ENCODE peak calls at places on chromosomes 4 and X, in ten cellular contexts. O is thyroid gland; M is lung; D is A673; Y is CD4-positive, alpha-beta memory T cell; X is upper lobe of left lung; B is heart right ventricle; W is CD4-positive, CD25-positive, alpha-beta regulatory T cell; H is tibial nerve; A is IMR-90. G is an unnamed sample. For H3K4me1, the result is how much of the 10 kb centered on the place peaks cover.

GRCh38 chr4:95061220-95061619 is 303.5 kb downstream of the BMPR1B start:
- DNase-seq in O (no peak), M (no peak), D (peak), Y (no peak), X (no peak), B (no peak), W (no peak), H (no peak), A (peak), G (no peak)

GRCh38 chr4:137471895-137472294 is 60.4 kb downstream of the PCDH18 start:
- DNase-seq in O (no peak), M (no peak), D (no peak), Y (no peak), X (no peak), B (no peak), W (no peak), H (no peak), A (peak), G (no peak)

GRCh38 chr4:167469436-167469835 is 235.1 kb upstream of the SPOCK3 start:
- DNase-seq in O (no peak), M (no peak), D (no peak), Y (no peak), X (no peak), B (no peak), W (no peak), H (no peak), A (no peak), G (no peak)

GRCh38 chrX:21943460-21944135 is 3.1 kb downstream of the SMS start:
- DNase-seq in O (peak), M (no peak), D (peak), Y (no peak), X (no peak), B (no peak), W (no peak), H (no peak), A (peak), G (peak)

GRCh38 chr4:62914758-62915157 is 1494.5 kb downstream of the TECRL start:
- DNase-seq in O (no peak), M (no peak), D (no peak), Y (no peak), X (no peak), B (no peak), W (no peak), H (no peak), A (no peak), G (no peak)

GRCh38 chr4:153142700-153143438 is 61.4 kb upstream of the TRIM2 start:
- DNase-seq in O (peak), M (peak), D (peak), Y (peak), X (peak), B (peak), W (peak), H (peak), A (peak), G (peak)

GRCh38 chrX:111086521-111087127 is 9.4 kb upstream of the PAK3 start:
- DNase-seq in O (no peak), M (no peak), D (no peak), Y (no peak), X (no peak), B (no peak), W (no peak), H (no peak), A (no peak), G (no peak)

GRCh38 chrX:153926863-153927685 is 1.0 kb upstream of the ARHGAP4 start:
- DNase-seq in O (no peak), M (peak), D (peak), Y (peak), X (peak), B (peak), W (peak), H (no peak), A (peak), G (no peak)

GRCh38 chrX:80808160-80808735 is 1.4 kb downstream of the BRWD3 start:
- DNase-seq in O (peak), M (peak), D (peak), Y (peak), X (peak), B (peak), W (peak), H (peak), A (peak), G (peak)

DNA sequence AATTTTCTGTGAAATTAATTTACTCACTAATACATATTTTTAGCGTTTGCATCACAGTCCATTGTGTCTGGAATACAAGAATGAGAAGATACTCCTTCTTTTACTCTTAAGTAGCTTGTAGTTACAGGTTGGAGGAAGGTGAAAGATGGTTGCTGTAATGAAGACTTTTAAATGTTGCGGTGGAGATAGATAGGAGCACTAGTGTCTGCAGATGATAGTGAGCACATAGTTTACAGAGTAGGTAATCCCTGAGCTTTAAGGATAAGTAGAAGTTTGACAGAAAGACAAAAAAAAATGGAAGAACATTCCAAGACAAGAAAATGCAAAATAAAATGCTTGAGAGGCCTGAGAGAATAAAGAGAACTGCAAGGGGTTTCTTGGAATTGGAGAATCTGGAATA is 5.4 kb upstream of the SLC39A8 start:
- DNase-seq in O (no peak), M (no peak), D (no peak), Y (no peak), X (no peak), B (no peak), W (no peak), H (no peak), A (no peak), G (no peak)
- H3K4me3 ChIP-seq in O (no peak), M (no peak), D (no peak), Y (no peak), X (no peak), B (no peak), W (no peak), H (no peak), A (no peak), G (no peak)

DNA sequence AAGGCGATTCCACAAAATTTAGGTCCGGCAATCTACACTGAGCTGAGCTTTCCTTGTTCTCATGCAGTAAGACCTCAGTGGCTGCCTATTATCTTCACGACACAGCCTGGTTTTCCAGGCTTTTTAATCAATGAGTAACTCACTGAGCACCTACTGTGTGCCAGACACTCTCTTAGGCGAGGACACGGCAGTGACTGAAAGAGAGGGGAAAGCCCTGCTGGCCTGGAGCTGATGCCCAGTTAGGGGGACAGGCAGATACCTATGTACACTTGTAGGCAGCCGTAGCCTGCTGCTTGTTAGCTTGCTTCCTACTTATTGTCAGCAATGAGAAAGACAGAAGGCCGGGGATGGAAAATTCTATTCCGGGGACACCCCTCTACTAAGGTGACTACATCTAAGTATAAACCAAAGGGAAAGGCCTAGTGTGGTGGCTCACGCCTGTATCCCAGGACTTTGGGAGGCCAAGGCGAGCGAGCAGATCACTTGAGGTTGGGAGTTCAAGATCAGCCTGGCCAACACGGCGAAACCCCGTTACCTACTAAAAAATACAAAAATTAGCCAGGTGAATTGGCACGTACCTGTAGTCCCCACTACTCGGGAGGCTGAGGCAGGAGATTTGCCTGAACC is 3.8 kb downstream of the WDR1 start:
- DNase-seq in O (no peak), M (no peak), D (no peak), Y (no peak), X (no peak), B (no peak), W (no peak), H (no peak), A (no peak), G (no peak)
- H3K4me1 ChIP-seq in O (under half), M (under half), D (under half), Y (half or more), X (half or more), B (half or more), W (half or more), H (under half), A (half or more), G (under half)

DNA sequence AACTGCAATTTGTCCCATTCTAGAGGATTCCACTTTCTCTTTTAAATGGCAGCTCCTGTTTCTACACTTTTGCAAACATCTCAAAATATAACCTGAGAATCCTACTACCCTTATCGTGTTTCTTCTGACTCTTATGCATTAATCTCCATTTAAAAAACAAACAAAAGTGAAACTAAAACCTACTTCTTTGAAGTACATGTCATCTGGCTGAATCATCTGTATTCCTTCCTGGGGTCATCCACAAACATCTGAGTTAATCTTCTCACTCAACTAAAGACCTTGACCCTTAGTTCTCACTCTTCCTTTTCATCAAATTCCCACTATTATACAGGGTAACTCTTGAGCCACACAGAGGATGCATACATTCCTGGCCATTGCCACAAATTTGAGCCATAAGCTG is 584.8 kb downstream of the PPARGC1A start:
- DNase-seq in O (no peak), M (no peak), D (no peak), Y (no peak), X (no peak), B (no peak), W (no peak), H (no peak), A (no peak), G (no peak)
- H3K4me3 ChIP-seq in O (no peak), M (no peak), D (no peak), Y (no peak), X (no peak), B (no peak), W (peak), H (no peak), A (no peak), G (no peak)

DNA sequence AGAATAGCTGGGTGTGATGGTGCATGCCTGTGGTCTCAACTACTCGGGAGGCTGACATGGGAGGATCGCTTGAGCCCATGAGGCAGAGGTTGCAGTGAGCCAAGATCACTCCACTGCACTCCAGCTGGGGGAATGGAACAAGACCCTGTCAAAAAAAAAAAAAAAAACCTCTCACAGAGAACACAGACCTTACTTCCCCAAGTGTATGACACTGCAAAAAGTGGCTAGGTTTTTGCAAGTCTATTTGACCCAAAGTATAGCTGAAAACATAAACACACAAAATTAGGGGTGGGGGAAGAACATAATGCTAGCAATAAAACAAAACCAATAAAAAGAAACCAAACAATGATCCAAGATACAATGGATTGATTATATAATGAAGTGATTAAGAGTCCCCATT is 6.7 kb downstream of the LAMP2 start:
- DNase-seq in O (no peak), M (no peak), D (no peak), Y (no peak), X (no peak), B (no peak), W (no peak), H (no peak), A (no peak), G (no peak)
- H3K4me1 ChIP-seq in O (under half), M (under half), D (under half), Y (half or more), X (under half), B (under half), W (under half), H (under half), A (under half), G (under half)

DNA sequence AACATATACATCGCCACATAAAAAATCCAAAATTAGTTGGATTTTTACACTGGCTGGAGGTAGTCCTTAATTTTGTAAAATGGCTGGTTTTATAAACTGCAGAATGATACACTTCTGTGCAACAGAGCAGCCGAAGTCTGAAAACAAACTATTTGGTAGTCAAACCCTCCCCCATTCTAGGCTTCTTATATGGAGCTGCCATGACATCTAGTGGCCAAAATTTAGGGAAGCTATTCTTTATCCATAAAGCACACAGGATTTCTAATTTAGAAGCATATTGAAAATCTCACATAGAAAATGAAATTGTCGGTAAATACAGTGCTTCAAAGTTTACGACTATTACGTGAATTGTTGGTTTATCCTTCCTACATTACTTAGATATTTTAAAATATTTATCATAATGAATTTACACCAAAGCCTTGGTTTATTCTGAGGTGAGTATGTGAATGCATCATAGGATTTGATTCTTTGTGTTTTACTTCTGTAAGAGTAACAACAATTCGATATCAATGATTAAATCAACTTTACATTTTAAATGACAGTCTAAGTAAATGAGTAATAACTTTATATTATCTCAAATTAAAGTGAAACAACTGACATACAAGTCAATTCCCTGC is 113.4 kb upstream of the FAM241A start:
- DNase-seq in O (no peak), M (no peak), D (peak), Y (no peak), X (no peak), B (no peak), W (no peak), H (no peak), A (peak), G (peak)
- H3K4me3 ChIP-seq in O (no peak), M (no peak), D (no peak), Y (no peak), X (no peak), B (no peak), W (no peak), H (no peak), A (no peak), G (no peak)

DNA sequence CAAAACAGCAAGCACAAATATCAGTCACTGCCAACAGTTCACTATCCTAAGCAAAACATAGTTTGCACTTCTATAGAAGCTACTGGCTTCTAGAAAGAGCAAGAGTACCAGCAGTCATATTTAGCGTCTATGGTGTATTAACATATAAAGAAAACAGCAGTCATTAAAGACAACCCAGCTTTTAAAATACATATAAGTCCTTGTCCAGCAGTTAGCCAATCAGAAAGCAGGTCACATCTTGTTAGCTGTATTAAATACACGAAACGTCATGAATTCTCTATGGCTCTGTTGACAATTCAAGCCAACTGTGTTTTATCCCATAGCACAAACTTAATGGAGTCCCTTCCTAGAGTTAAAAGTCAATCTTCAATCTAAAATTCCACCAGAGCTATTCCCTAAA is 1.6 kb downstream of the LDB2 start:
- DNase-seq in O (no peak), M (no peak), D (peak), Y (no peak), X (no peak), B (no peak), W (no peak), H (no peak), A (peak), G (peak)
- H3K4me1 ChIP-seq in O (under half), M (under half), D (half or more), Y (under half), X (under half), B (under half), W (under half), H (under half), A (under half), G (under half)

GRCh38 chrX:19902110-19902509 is 14.7 kb upstream of the SH3KBP1 start:
- DNase-seq in O (peak), M (no peak), D (no peak), Y (no peak), X (peak), B (peak), W (no peak), H (no peak), A (peak), G (no peak)

GRCh38 chrX:19909761-19910160 is 22.4 kb upstream of the SH3KBP1 start:
- DNase-seq in O (no peak), M (no peak), D (no peak), Y (no peak), X (no peak), B (no peak), W (no peak), H (no peak), A (no peak), G (no peak)

GRCh38 chrX:19904778-19905367 is 17.5 kb upstream of the SH3KBP1 start:
- DNase-seq in O (peak), M (no peak), D (peak), Y (peak), X (no peak), B (no peak), W (peak), H (no peak), A (peak), G (no peak)

GRCh38 chrX:19907794-19908193 is 20.4 kb upstream of the SH3KBP1 start:
- DNase-seq in O (no peak), M (no peak), D (no peak), Y (no peak), X (no peak), B (no peak), W (no peak), H (no peak), A (no peak), G (no peak)

DNA sequence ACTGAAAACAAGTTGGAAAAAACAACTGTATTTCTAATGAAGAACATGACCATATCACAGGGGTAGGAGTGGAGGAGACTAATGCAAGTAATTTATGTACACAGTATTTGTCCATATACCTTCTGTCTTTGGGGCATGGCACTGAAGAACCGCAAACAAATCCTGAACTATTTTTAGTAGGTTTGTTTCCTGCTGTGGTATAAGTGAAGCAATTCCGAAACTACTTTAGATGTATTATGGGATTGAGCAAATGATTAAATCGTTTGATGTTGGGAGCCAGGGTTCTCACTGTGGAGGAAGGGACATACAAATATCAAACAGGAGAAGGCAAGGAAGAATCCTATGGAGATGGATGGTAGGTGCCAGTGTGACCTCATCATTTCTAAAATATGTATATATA is 18.9 kb upstream of the SH3KBP1 start:
- DNase-seq in O (no peak), M (no peak), D (no peak), Y (no peak), X (no peak), B (no peak), W (no peak), H (no peak), A (no peak), G (no peak)
- H3K4me3 ChIP-seq in O (no peak), M (no peak), D (no peak), Y (no peak), X (no peak), B (no peak), W (no peak), H (no peak), A (no peak), G (no peak)

GRCh38 chr4:48196758-48197504 is 62.9 kb upstream of the TXK start:
- DNase-seq in O (no peak), M (no peak), D (no peak), Y (no peak), X (no peak), B (no peak), W (no peak), H (no peak), A (no peak), G (no peak)

GRCh38 chr4:48195853-48196252 is 61.8 kb upstream of the TXK start:
- DNase-seq in O (no peak), M (no peak), D (no peak), Y (no peak), X (no peak), B (no peak), W (no peak), H (no peak), A (no peak), G (no peak)

GRCh38 chr4:48193096-48193836 is 59.2 kb upstream of the TXK start:
- DNase-seq in O (no peak), M (no peak), D (no peak), Y (no peak), X (no peak), B (no peak), W (no peak), H (no peak), A (no peak), G (no peak)

GRCh38 chr4:48193921-48194320 is 59.9 kb upstream of the TXK start:
- DNase-seq in O (no peak), M (no peak), D (no peak), Y (no peak), X (no peak), B (no peak), W (no peak), H (no peak), A (no peak), G (no peak)

GRCh38 chr4:48194986-48195773 is 61.1 kb upstream of the TXK start:
- DNase-seq in O (no peak), M (no peak), D (peak), Y (no peak), X (no peak), B (no peak), W (no peak), H (no peak), A (peak), G (no peak)
- H3K4me1 ChIP-seq in O (under half), M (under half), D (under half), Y (under half), X (under half), B (under half), W (under half), H (under half), A (under half), G (under half)

DNA sequence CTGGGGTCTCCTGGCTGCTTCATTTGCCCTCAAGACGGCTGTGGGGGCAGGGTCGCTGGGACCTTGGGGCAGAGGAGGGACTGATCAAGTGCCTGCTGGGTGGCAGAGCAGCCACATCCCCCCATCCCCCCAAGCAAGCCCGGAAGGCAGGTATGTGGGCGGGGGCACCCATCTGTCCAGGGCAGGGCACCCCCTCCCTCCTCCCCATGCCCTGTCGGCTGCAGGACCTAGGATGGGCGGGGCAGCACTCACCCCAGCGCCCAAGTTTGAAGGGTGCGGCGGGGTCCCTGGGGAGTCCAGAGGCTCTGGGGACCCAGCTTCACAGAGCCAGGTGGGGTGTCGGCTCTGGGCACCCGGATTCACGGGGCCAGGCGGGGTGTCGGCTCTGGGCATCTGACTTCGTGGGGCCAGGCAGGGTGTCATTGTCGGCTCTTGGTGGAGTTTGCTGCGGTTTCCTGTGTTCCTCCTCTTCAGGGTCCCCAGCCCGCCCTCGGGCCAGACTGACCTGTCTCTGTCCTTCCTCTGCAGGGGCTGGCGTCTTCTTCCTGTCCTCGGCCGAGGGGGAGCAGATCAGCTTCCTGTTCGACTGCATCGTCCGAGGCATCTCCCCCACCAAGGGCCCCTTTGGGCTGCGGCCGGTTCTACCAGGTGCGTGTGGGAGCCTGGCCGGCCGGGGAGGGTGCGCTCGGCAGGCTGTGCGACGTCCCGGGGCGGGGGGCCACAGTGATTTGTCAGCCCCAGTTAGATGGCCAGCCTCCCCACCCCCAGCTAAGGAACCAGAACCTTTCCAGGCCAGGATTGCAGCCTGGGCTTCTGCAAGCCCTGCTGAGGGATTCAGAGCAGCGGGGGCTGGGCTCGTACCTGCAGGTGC is 22.1 kb downstream of the DOK7 start:
- DNase-seq in O (no peak), M (no peak), D (no peak), Y (no peak), X (no peak), B (no peak), W (no peak), H (no peak), A (no peak), G (no peak)
- H3K4me3 ChIP-seq in O (no peak), M (no peak), D (no peak), Y (no peak), X (no peak), B (no peak), W (no peak), H (no peak), A (no peak), G (no peak)

G was measured in SJSA1.